ENCODE peak calls at places on chromosomes 3 and 15, in eight cellular contexts. One of them, this sample, is unnamed.

GRCh38 chr15:59798605-59798917 is 109.4 kb upstream of the BNIP2 start:
- DNase-seq in activated T-helper 1 cell treated with anti-CD3 and anti-CD28 coated beads, Interleukin-12 subunit alpha, Interleukin-12 subunit beta, Interleukin-2, Interleukin-4 antibody, amounts not matched to agents 30 ng/mL and 10 ng/mL and 1 ng/mL, durations not matched to agents 14 hours and 24 hours and 36 hours: no peak
- DNase-seq in neural progenitor cell: no peak
- DNase-seq in activated CD4-positive, alpha-beta T cell treated with anti-CD3 and anti-CD28 coated beads for 48 hours: no peak
- DNase-seq in brain microvascular endothelial cell: no peak
- DNase-seq in progenitor cell of endocrine pancreas: no peak
- DNase-seq in HTR-8/SVneo: no peak
- DNase-seq in chondrocyte: no peak
- DNase-seq in this sample: no peak

GRCh38 chr3:113736548-113737089 is 9.4 kb downstream of the NAA50 start:
- DNase-seq in brain microvascular endothelial cell: peak
- DNase-seq in chondrocyte: no peak
- DNase-seq in HTR-8/SVneo: peak
- DNase-seq in neural progenitor cell: peak
- DNase-seq in progenitor cell of endocrine pancreas: no peak
- DNase-seq in activated T-helper 1 cell treated with anti-CD3 and anti-CD28 coated beads, Interleukin-12 subunit alpha, Interleukin-12 subunit beta, Interleukin-2, Interleukin-4 antibody, amounts not matched to agents 30 ng/mL and 10 ng/mL and 1 ng/mL, durations not matched to agents 14 hours and 24 hours and 36 hours: peak
- DNase-seq in activated CD4-positive, alpha-beta T cell treated with anti-CD3 and anti-CD28 coated beads for 48 hours: no peak
- DNase-seq in this sample: peak

GRCh38 chr3:48747015-48747615 is 30.1 kb upstream of the IP6K2 start:
- DNase-seq in neural progenitor cell: no peak
- DNase-seq in progenitor cell of endocrine pancreas: no peak
- DNase-seq in brain microvascular endothelial cell: no peak
- DNase-seq in chondrocyte: no peak
- DNase-seq in activated CD4-positive, alpha-beta T cell treated with anti-CD3 and anti-CD28 coated beads for 48 hours: no peak
- DNase-seq in activated T-helper 1 cell treated with anti-CD3 and anti-CD28 coated beads, Interleukin-12 subunit alpha, Interleukin-12 subunit beta, Interleukin-2, Interleukin-4 antibody, amounts not matched to agents 30 ng/mL and 10 ng/mL and 1 ng/mL, durations not matched to agents 14 hours and 24 hours and 36 hours: no peak
- DNase-seq in HTR-8/SVneo: no peak
- DNase-seq in this sample: no peak

GRCh38 chr3:79390352-79390751 is 377.4 kb downstream of the ROBO1 start:
- DNase-seq in HTR-8/SVneo: no peak
- DNase-seq in brain microvascular endothelial cell: no peak
- DNase-seq in chondrocyte: no peak
- DNase-seq in neural progenitor cell: no peak
- DNase-seq in progenitor cell of endocrine pancreas: no peak
- DNase-seq in activated CD4-positive, alpha-beta T cell treated with anti-CD3 and anti-CD28 coated beads for 48 hours: no peak
- DNase-seq in activated T-helper 1 cell treated with anti-CD3 and anti-CD28 coated beads, Interleukin-12 subunit alpha, Interleukin-12 subunit beta, Interleukin-2, Interleukin-4 antibody, amounts not matched to agents 30 ng/mL and 10 ng/mL and 1 ng/mL, durations not matched to agents 14 hours and 24 hours and 36 hours: no peak
- DNase-seq in this sample: no peak

GRCh38 chr15:88043396-88043795 is 213.1 kb downstream of the NTRK3 start:
- DNase-seq in progenitor cell of endocrine pancreas: no peak
- DNase-seq in brain microvascular endothelial cell: no peak
- DNase-seq in HTR-8/SVneo: no peak
- DNase-seq in neural progenitor cell: no peak
- DNase-seq in chondrocyte: no peak
- DNase-seq in activated T-helper 1 cell treated with anti-CD3 and anti-CD28 coated beads, Interleukin-12 subunit alpha, Interleukin-12 subunit beta, Interleukin-2, Interleukin-4 antibody, amounts not matched to agents 30 ng/mL and 10 ng/mL and 1 ng/mL, durations not matched to agents 14 hours and 24 hours and 36 hours: no peak
- DNase-seq in activated CD4-positive, alpha-beta T cell treated with anti-CD3 and anti-CD28 coated beads for 48 hours: no peak
- DNase-seq in this sample: no peak

GRCh38 chr3:153257673-153258351 is 95.8 kb downstream of the RAP2B start:
- DNase-seq in neural progenitor cell: no peak
- DNase-seq in activated CD4-positive, alpha-beta T cell treated with anti-CD3 and anti-CD28 coated beads for 48 hours: no peak
- DNase-seq in chondrocyte: no peak
- DNase-seq in HTR-8/SVneo: no peak
- DNase-seq in activated T-helper 1 cell treated with anti-CD3 and anti-CD28 coated beads, Interleukin-12 subunit alpha, Interleukin-12 subunit beta, Interleukin-2, Interleukin-4 antibody, amounts not matched to agents 30 ng/mL and 10 ng/mL and 1 ng/mL, durations not matched to agents 14 hours and 24 hours and 36 hours: no peak
- DNase-seq in progenitor cell of endocrine pancreas: no peak
- DNase-seq in brain microvascular endothelial cell: peak
- DNase-seq in this sample: no peak

GRCh38 chr3:125958511-125959316 is 10.3 kb upstream of the ROPN1B start:
- DNase-seq in progenitor cell of endocrine pancreas: no peak
- DNase-seq in brain microvascular endothelial cell: no peak
- DNase-seq in activated CD4-positive, alpha-beta T cell treated with anti-CD3 and anti-CD28 coated beads for 48 hours: no peak
- DNase-seq in chondrocyte: peak
- DNase-seq in activated T-helper 1 cell treated with anti-CD3 and anti-CD28 coated beads, Interleukin-12 subunit alpha, Interleukin-12 subunit beta, Interleukin-2, Interleukin-4 antibody, amounts not matched to agents 30 ng/mL and 10 ng/mL and 1 ng/mL, durations not matched to agents 14 hours and 24 hours and 36 hours: no peak
- DNase-seq in HTR-8/SVneo: no peak
- DNase-seq in neural progenitor cell: no peak
- DNase-seq in this sample: no peak

GRCh38 chr3:63908081-63908736 is 4.0 kb downstream of the SCAANT1 start:
- DNase-seq in progenitor cell of endocrine pancreas: no peak
- DNase-seq in neural progenitor cell: peak
- DNase-seq in brain microvascular endothelial cell: no peak
- DNase-seq in chondrocyte: no peak
- DNase-seq in HTR-8/SVneo: peak
- DNase-seq in activated T-helper 1 cell treated with anti-CD3 and anti-CD28 coated beads, Interleukin-12 subunit alpha, Interleukin-12 subunit beta, Interleukin-2, Interleukin-4 antibody, amounts not matched to agents 30 ng/mL and 10 ng/mL and 1 ng/mL, durations not matched to agents 14 hours and 24 hours and 36 hours: no peak
- DNase-seq in activated CD4-positive, alpha-beta T cell treated with anti-CD3 and anti-CD28 coated beads for 48 hours: no peak
- DNase-seq in this sample: peak

GRCh38 chr3:177287231-177287630 is 89.9 kb upstream of the TBL1XR1 start:
- DNase-seq in activated CD4-positive, alpha-beta T cell treated with anti-CD3 and anti-CD28 coated beads for 48 hours: no peak
- DNase-seq in progenitor cell of endocrine pancreas: no peak
- DNase-seq in chondrocyte: no peak
- DNase-seq in HTR-8/SVneo: no peak
- DNase-seq in activated T-helper 1 cell treated with anti-CD3 and anti-CD28 coated beads, Interleukin-12 subunit alpha, Interleukin-12 subunit beta, Interleukin-2, Interleukin-4 antibody, amounts not matched to agents 30 ng/mL and 10 ng/mL and 1 ng/mL, durations not matched to agents 14 hours and 24 hours and 36 hours: no peak
- DNase-seq in brain microvascular endothelial cell: no peak
- DNase-seq in neural progenitor cell: no peak
- DNase-seq in this sample: no peak

GRCh38 chr15:88932271-88932874 is 19.2 kb upstream of the MFGE8 start:
- DNase-seq in activated CD4-positive, alpha-beta T cell treated with anti-CD3 and anti-CD28 coated beads for 48 hours: no peak
- DNase-seq in brain microvascular endothelial cell: no peak
- DNase-seq in progenitor cell of endocrine pancreas: no peak
- DNase-seq in activated T-helper 1 cell treated with anti-CD3 and anti-CD28 coated beads, Interleukin-12 subunit alpha, Interleukin-12 subunit beta, Interleukin-2, Interleukin-4 antibody, amounts not matched to agents 30 ng/mL and 10 ng/mL and 1 ng/mL, durations not matched to agents 14 hours and 24 hours and 36 hours: no peak
- DNase-seq in HTR-8/SVneo: no peak
- DNase-seq in neural progenitor cell: no peak
- DNase-seq in chondrocyte: no peak
- DNase-seq in this sample: no peak

GRCh38 chr15:84079885-84080777 is 155.4 kb upstream of the GOLGA6L4 start:
- DNase-seq in brain microvascular endothelial cell: no peak
- DNase-seq in chondrocyte: peak
- DNase-seq in progenitor cell of endocrine pancreas: peak
- DNase-seq in activated CD4-positive, alpha-beta T cell treated with anti-CD3 and anti-CD28 coated beads for 48 hours: peak
- DNase-seq in activated T-helper 1 cell treated with anti-CD3 and anti-CD28 coated beads, Interleukin-12 subunit alpha, Interleukin-12 subunit beta, Interleukin-2, Interleukin-4 antibody, amounts not matched to agents 30 ng/mL and 10 ng/mL and 1 ng/mL, durations not matched to agents 14 hours and 24 hours and 36 hours: peak
- DNase-seq in neural progenitor cell: peak
- DNase-seq in HTR-8/SVneo: no peak
- DNase-seq in this sample: peak

GRCh38 chr3:64382171-64382570 is 156.9 kb upstream of the PRICKLE2 start:
- DNase-seq in brain microvascular endothelial cell: no peak
- DNase-seq in chondrocyte: no peak
- DNase-seq in neural progenitor cell: no peak
- DNase-seq in HTR-8/SVneo: no peak
- DNase-seq in activated CD4-positive, alpha-beta T cell treated with anti-CD3 and anti-CD28 coated beads for 48 hours: no peak
- DNase-seq in activated T-helper 1 cell treated with anti-CD3 and anti-CD28 coated beads, Interleukin-12 subunit alpha, Interleukin-12 subunit beta, Interleukin-2, Interleukin-4 antibody, amounts not matched to agents 30 ng/mL and 10 ng/mL and 1 ng/mL, durations not matched to agents 14 hours and 24 hours and 36 hours: no peak
- DNase-seq in progenitor cell of endocrine pancreas: no peak
- DNase-seq in this sample: no peak

GRCh38 chr15:80110920-80111319 is 41.9 kb upstream of the FAH start:
- DNase-seq in chondrocyte: no peak
- DNase-seq in HTR-8/SVneo: no peak
- DNase-seq in activated CD4-positive, alpha-beta T cell treated with anti-CD3 and anti-CD28 coated beads for 48 hours: no peak
- DNase-seq in neural progenitor cell: no peak
- DNase-seq in activated T-helper 1 cell treated with anti-CD3 and anti-CD28 coated beads, Interleukin-12 subunit alpha, Interleukin-12 subunit beta, Interleukin-2, Interleukin-4 antibody, amounts not matched to agents 30 ng/mL and 10 ng/mL and 1 ng/mL, durations not matched to agents 14 hours and 24 hours and 36 hours: no peak
- DNase-seq in brain microvascular endothelial cell: no peak
- DNase-seq in progenitor cell of endocrine pancreas: no peak
- DNase-seq in this sample: no peak

GRCh38 chr15:79474252-79474651 is 42.1 kb downstream of the MINAR1 start:
- DNase-seq in neural progenitor cell: no peak
- DNase-seq in activated CD4-positive, alpha-beta T cell treated with anti-CD3 and anti-CD28 coated beads for 48 hours: no peak
- DNase-seq in activated T-helper 1 cell treated with anti-CD3 and anti-CD28 coated beads, Interleukin-12 subunit alpha, Interleukin-12 subunit beta, Interleukin-2, Interleukin-4 antibody, amounts not matched to agents 30 ng/mL and 10 ng/mL and 1 ng/mL, durations not matched to agents 14 hours and 24 hours and 36 hours: no peak
- DNase-seq in chondrocyte: no peak
- DNase-seq in brain microvascular endothelial cell: no peak
- DNase-seq in HTR-8/SVneo: no peak
- DNase-seq in progenitor cell of endocrine pancreas: no peak
- DNase-seq in this sample: no peak

GRCh38 chr3:156630081-156630772 is 44.2 kb upstream of the TIPARP start:
- DNase-seq in neural progenitor cell: peak
- DNase-seq in activated T-helper 1 cell treated with anti-CD3 and anti-CD28 coated beads, Interleukin-12 subunit alpha, Interleukin-12 subunit beta, Interleukin-2, Interleukin-4 antibody, amounts not matched to agents 30 ng/mL and 10 ng/mL and 1 ng/mL, durations not matched to agents 14 hours and 24 hours and 36 hours: no peak
- DNase-seq in HTR-8/SVneo: peak
- DNase-seq in chondrocyte: no peak
- DNase-seq in brain microvascular endothelial cell: no peak
- DNase-seq in activated CD4-positive, alpha-beta T cell treated with anti-CD3 and anti-CD28 coated beads for 48 hours: no peak
- DNase-seq in progenitor cell of endocrine pancreas: no peak
- DNase-seq in this sample: no peak

GRCh38 chr15:33533197-33533596 is 222.4 kb downstream of the RYR3 start:
- DNase-seq in progenitor cell of endocrine pancreas: no peak
- DNase-seq in activated T-helper 1 cell treated with anti-CD3 and anti-CD28 coated beads, Interleukin-12 subunit alpha, Interleukin-12 subunit beta, Interleukin-2, Interleukin-4 antibody, amounts not matched to agents 30 ng/mL and 10 ng/mL and 1 ng/mL, durations not matched to agents 14 hours and 24 hours and 36 hours: no peak
- DNase-seq in activated CD4-positive, alpha-beta T cell treated with anti-CD3 and anti-CD28 coated beads for 48 hours: no peak
- DNase-seq in chondrocyte: no peak
- DNase-seq in neural progenitor cell: no peak
- DNase-seq in HTR-8/SVneo: no peak
- DNase-seq in brain microvascular endothelial cell: no peak
- DNase-seq in this sample: no peak

GRCh38 chr3:138850151-138850550 is 15.4 kb upstream of the PIK3CB start:
- DNase-seq in chondrocyte: peak
- DNase-seq in activated CD4-positive, alpha-beta T cell treated with anti-CD3 and anti-CD28 coated beads for 48 hours: no peak
- DNase-seq in HTR-8/SVneo: no peak
- DNase-seq in progenitor cell of endocrine pancreas: no peak
- DNase-seq in neural progenitor cell: no peak
- DNase-seq in brain microvascular endothelial cell: peak
- DNase-seq in activated T-helper 1 cell treated with anti-CD3 and anti-CD28 coated beads, Interleukin-12 subunit alpha, Interleukin-12 subunit beta, Interleukin-2, Interleukin-4 antibody, amounts not matched to agents 30 ng/mL and 10 ng/mL and 1 ng/mL, durations not matched to agents 14 hours and 24 hours and 36 hours: no peak
- DNase-seq in this sample: no peak

GRCh38 chr3:11373645-11374044 is 101.4 kb downstream of the ATG7 start:
- DNase-seq in chondrocyte: no peak
- DNase-seq in progenitor cell of endocrine pancreas: no peak
- DNase-seq in neural progenitor cell: no peak
- DNase-seq in brain microvascular endothelial cell: no peak
- DNase-seq in activated CD4-positive, alpha-beta T cell treated with anti-CD3 and anti-CD28 coated beads for 48 hours: no peak
- DNase-seq in HTR-8/SVneo: no peak
- DNase-seq in activated T-helper 1 cell treated with anti-CD3 and anti-CD28 coated beads, Interleukin-12 subunit alpha, Interleukin-12 subunit beta, Interleukin-2, Interleukin-4 antibody, amounts not matched to agents 30 ng/mL and 10 ng/mL and 1 ng/mL, durations not matched to agents 14 hours and 24 hours and 36 hours: no peak
- DNase-seq in this sample: no peak